ENCODE peak calls at places on chromosome 3, in nine cellular contexts. L is neuronal stem cell; Y is EL; Q is PC-3; B is stimulated activated CD4-positive, alpha-beta T cell treated with anti-CD3 and anti-CD28 coated beads, Interleukin-1b, Interleukin-23, amount 100 ng/mL, for 4 hours; E is NCI-H345; U is esophagus squamous epithelium; K is IMR-90; H is activated T-helper 1 cell treated with anti-CD3 and anti-CD28 coated beads, Interleukin-12 subunit alpha, Interleukin-12 subunit beta, Interleukin-2, Interleukin-4 antibody, amounts not matched to agents 30 ng/mL and 10 ng/mL and 1 ng/mL, durations not matched to agents 14 hours and 24 hours and 36 hours. C is an unnamed sample.

GRCh38 chr3:195896361-195897080 is 11.8 kb downstream of the TNK2 start:
- DNase-seq in L (no peak), Y (peak), Q (peak), B (no peak), E (peak), U (no peak), K (peak), H (no peak), C (no peak)

GRCh38 chr3:102180291-102180931 is 254.4 kb upstream of the ZPLD1 start:
- DNase-seq in L (no peak), Y (peak), Q (peak), B (no peak), E (no peak), U (no peak), K (peak), H (no peak), C (no peak)

GRCh38 chr3:76724075-76724474 is 315.8 kb upstream of the ROBO2 start:
- DNase-seq in L (no peak), Y (no peak), Q (no peak), B (no peak), E (no peak), U (no peak), K (no peak), H (no peak), C (no peak)

GRCh38 chr3:155391583-155391982 is 98.1 kb upstream of the STRIT1 start:
- DNase-seq in L (peak), Y (peak), Q (peak), B (no peak), E (no peak), U (no peak), K (peak), H (no peak), C (no peak)

GRCh38 chr3:193894121-193894863 is 241.7 kb upstream of the HES1 start:
- DNase-seq in L (no peak), Y (no peak), Q (no peak), B (no peak), E (no peak), U (no peak), K (no peak), H (no peak), C (no peak)

GRCh38 chr3:98732239-98733054 is 30.7 kb upstream of the ST3GAL6 start:
- DNase-seq in L (peak), Y (peak), Q (peak), B (no peak), E (no peak), U (no peak), K (no peak), H (no peak), C (peak)

GRCh38 chr3:58429657-58430056 is 4.0 kb downstream of the PDHB start:
- DNase-seq in L (no peak), Y (no peak), Q (no peak), B (no peak), E (no peak), U (no peak), K (peak), H (no peak), C (no peak)

GRCh38 chr3:177211503-177212277 is 14.4 kb upstream of the TBL1XR1 start:
- DNase-seq in L (no peak), Y (no peak), Q (peak), B (no peak), E (peak), U (no peak), K (no peak), H (no peak), C (no peak)

GRCh38 chr3:41267975-41268640 is 68.8 kb downstream of the CTNNB1 start:
- DNase-seq in L (no peak), Y (peak), Q (peak), B (no peak), E (peak), U (no peak), K (peak), H (no peak), C (no peak)

GRCh38 chr3:41239587-41239986 is 40.3 kb downstream of the CTNNB1 start:
- DNase-seq in L (no peak), Y (no peak), Q (no peak), B (no peak), E (no peak), U (no peak), K (no peak), H (no peak), C (no peak)

GRCh38 chr3:72082121-72082715 is 297.3 kb upstream of the PROK2 start:
- DNase-seq in L (no peak), Y (no peak), Q (no peak), B (no peak), E (no peak), U (no peak), K (no peak), H (no peak), C (no peak)

GRCh38 chr3:64992462-64993285 is 304.9 kb upstream of the ADAMTS9 start:
- DNase-seq in L (no peak), Y (no peak), Q (no peak), B (no peak), E (no peak), U (no peak), K (no peak), H (no peak), C (no peak)

GRCh38 chr3:64152100-64152499 is 73.2 kb downstream of the PRICKLE2 start:
- DNase-seq in L (no peak), Y (peak), Q (peak), B (no peak), E (no peak), U (no peak), K (peak), H (no peak), C (no peak)

GRCh38 chr3:64685800-64686445 is 1.9 kb downstream of the ADAMTS9 start:
- DNase-seq in L (peak), Y (peak), Q (no peak), B (no peak), E (peak), U (no peak), K (peak), H (no peak), C (peak)

GRCh38 chr3:174352227-174352626 is 506.9 kb upstream of the NAALADL2 start:
- DNase-seq in L (no peak), Y (no peak), Q (no peak), B (no peak), E (no peak), U (no peak), K (no peak), H (no peak), C (no peak)

GRCh38 chr3:66989860-66990696 is 8.0 kb upstream of the KBTBD8 start:
- DNase-seq in L (no peak), Y (peak), Q (peak), B (no peak), E (no peak), U (no peak), K (no peak), H (no peak), C (no peak)

GRCh38 chr3:151384741-151385174 is at the start of gene P2RY12:
- DNase-seq in L (no peak), Y (no peak), Q (no peak), B (no peak), E (no peak), U (no peak), K (no peak), H (no peak), C (no peak)

GRCh38 chr3:13827699-13828098 is 52.2 kb downstream of the WNT7A start:
- DNase-seq in L (no peak), Y (no peak), Q (no peak), B (no peak), E (no peak), U (no peak), K (no peak), H (no peak), C (no peak)

GRCh38 chr3:94082412-94082937 is 19.6 kb downstream of the NSUN3 start:
- DNase-seq in L (no peak), Y (no peak), Q (no peak), B (no peak), E (peak), U (no peak), K (no peak), H (no peak), C (no peak)

GRCh38 chr3:108493862-108494261 is 16.5 kb downstream of the MYH15 start:
- DNase-seq in L (no peak), Y (peak), Q (peak), B (no peak), E (no peak), U (no peak), K (no peak), H (no peak), C (no peak)

GRCh38 chr3:133701435-133702358 is 40.0 kb upstream of the TOPBP1 start:
- DNase-seq in L (no peak), Y (no peak), Q (no peak), B (no peak), E (no peak), U (no peak), K (no peak), H (no peak), C (no peak)

GRCh38 chr3:155444771-155445170 is 151.3 kb upstream of the STRIT1 start:
- DNase-seq in L (no peak), Y (no peak), Q (no peak), B (no peak), E (no peak), U (no peak), K (no peak), H (no peak), C (no peak)

GRCh38 chr3:38421679-38422336 is 31.9 kb upstream of the ACVR2B start:
- DNase-seq in L (no peak), Y (no peak), Q (no peak), B (no peak), E (no peak), U (no peak), K (no peak), H (no peak), C (no peak)

GRCh38 chr3:59426851-59427565 is 377.2 kb upstream of the CFAP20DC start:
- DNase-seq in L (no peak), Y (peak), Q (peak), B (no peak), E (no peak), U (no peak), K (peak), H (no peak), C (no peak)

GRCh38 chr3:56251343-56251945 is 216.8 kb downstream of the ERC2 start:
- DNase-seq in L (peak), Y (peak), Q (peak), B (no peak), E (peak), U (no peak), K (peak), H (no peak), C (peak)

GRCh38 chr3:160395297-160395696 is 3.7 kb downstream of the IFT80 start:
- DNase-seq in L (no peak), Y (peak), Q (peak), B (no peak), E (no peak), U (no peak), K (peak), H (no peak), C (no peak)

GRCh38 chr3:65915477-65915876 is 123.2 kb downstream of the MAGI1 start:
- DNase-seq in L (no peak), Y (no peak), Q (no peak), B (no peak), E (no peak), U (no peak), K (no peak), H (no peak), C (no peak)

GRCh38 chr3:73950781-73951180 is 326.0 kb upstream of the PDZRN3 start:
- DNase-seq in L (no peak), Y (no peak), Q (no peak), B (no peak), E (no peak), U (no peak), K (no peak), H (no peak), C (no peak)

GRCh38 chr3:45212095-45212468 is 14.0 kb downstream of the TMEM158 start:
- DNase-seq in L (no peak), Y (no peak), Q (no peak), B (no peak), E (no peak), U (no peak), K (no peak), H (no peak), C (no peak)

C was measured in glutamatergic neuron.